ENCODE peak calls at places on chromosome X, in six cellular contexts. W, K, T, J, F and Q are unnamed samples. For H3K36me3, the result is how much of the 10 kb centered on the place peaks cover.

GRCh38 chrX:10755477-10756334 is 135.3 kb upstream of the MID1 start:
- DNase-seq in W (peak), K (peak), T (peak), J (no peak), F (no peak), Q (no peak)

GRCh38 chrX:68045008-68045577 is 388.2 kb downstream of the OPHN1 start:
- DNase-seq in W (no peak), K (no peak), T (peak), J (no peak), F (no peak), Q (no peak)

GRCh38 chrX:44305921-44306320 is 37.6 kb downstream of the EFHC2 start:
- DNase-seq in W (no peak), K (peak), T (no peak), J (no peak), F (no peak), Q (no peak)

GRCh38 chrX:152817082-152817744 is 13.3 kb downstream of the CETN2 start:
- DNase-seq in W (no peak), K (peak), T (peak), J (no peak), F (no peak), Q (no peak)

GRCh38 chrX:56764153-56764974 is 35.3 kb downstream of the NBDY start:
- DNase-seq in W (peak), K (peak), T (peak), J (peak), F (no peak), Q (peak)

GRCh38 chrX:72621619-72622485 is 49.2 kb upstream of the HDAC8 start:
- DNase-seq in W (no peak), K (no peak), T (peak), J (no peak), F (no peak), Q (no peak)

GRCh38 chrX:48924270-48924669 is 5.4 kb upstream of the PIM2 start:
- DNase-seq in W (no peak), K (no peak), T (no peak), J (no peak), F (no peak), Q (no peak)

GRCh38 chrX:9465380-9466114 is 689 bp downstream of the TBL1X start:
- DNase-seq in W (no peak), K (peak), T (peak), J (no peak), F (peak), Q (peak)

GRCh38 chrX:75156537-75156945 is 458 bp upstream of the ABCB7 start:
- DNase-seq in W (peak), K (peak), T (peak), J (no peak), F (no peak), Q (no peak)

GRCh38 chrX:118770133-118770760 is 42.8 kb downstream of the IL13RA1 start:
- DNase-seq in W (no peak), K (no peak), T (no peak), J (no peak), F (no peak), Q (no peak)

GRCh38 chrX:8067754-8068469 is 103.2 kb downstream of the VCX2 start:
- DNase-seq in W (no peak), K (peak), T (no peak), J (no peak), F (no peak), Q (no peak)

GRCh38 chrX:130916636-130917422 is 13.8 kb upstream of the ENOX2 start:
- DNase-seq in W (peak), K (peak), T (peak), J (no peak), F (peak), Q (no peak)

GRCh38 chrX:56790778-56791177 is 61.7 kb downstream of the NBDY start:
- DNase-seq in W (no peak), K (no peak), T (no peak), J (peak), F (no peak), Q (no peak)

GRCh38 chrX:24231169-24231568 is 81.6 kb downstream of the ZFX start:
- DNase-seq in W (peak), K (peak), T (peak), J (no peak), F (no peak), Q (peak)

GRCh38 chrX:24242649-24243556 is 71.0 kb downstream of the SUPT20HL2 start:
- DNase-seq in W (peak), K (peak), T (peak), J (peak), F (peak), Q (peak)

GRCh38 chrX:82585868-82586267 is 922.2 kb upstream of the POU3F4 start:
- DNase-seq in W (no peak), K (no peak), T (no peak), J (no peak), F (no peak), Q (no peak)

GRCh38 chrX:16185725-16186136 is 18.4 kb downstream of the MAGEB17 start:
- DNase-seq in W (no peak), K (no peak), T (peak), J (no peak), F (no peak), Q (no peak)

GRCh38 chrX:39595977-39596376 is 501.8 kb downstream of the BCOR start:
- DNase-seq in W (no peak), K (no peak), T (no peak), J (no peak), F (no peak), Q (no peak)

GRCh38 chrX:51893931-51894696 is 691 bp downstream of the MAGED1 start:
- DNase-seq in W (peak), K (peak), T (peak), J (no peak), F (no peak), Q (peak)

GRCh38 chrX:53440631-53441517 is 6.7 kb upstream of the HSD17B10 start:
- DNase-seq in W (peak), K (peak), T (peak), J (peak), F (peak), Q (peak)

GRCh38 chrX:124328765-124329164 is 3.7 kb upstream of the TEX13D start:
- DNase-seq in W (no peak), K (no peak), T (peak), J (no peak), F (no peak), Q (no peak)

GRCh38 chrX:38654302-38654701 is 93.0 kb downstream of the TSPAN7 start:
- DNase-seq in W (no peak), K (peak), T (peak), J (no peak), F (no peak), Q (no peak)

GRCh38 chrX:119189586-119189985 is 46.5 kb upstream of the PGRMC1 start:
- DNase-seq in W (peak), K (peak), T (peak), J (peak), F (peak), Q (peak)

GRCh38 chrX:68079961-68080360 is 353.3 kb downstream of the OPHN1 start:
- DNase-seq in W (no peak), K (no peak), T (peak), J (no peak), F (no peak), Q (no peak)

DNA sequence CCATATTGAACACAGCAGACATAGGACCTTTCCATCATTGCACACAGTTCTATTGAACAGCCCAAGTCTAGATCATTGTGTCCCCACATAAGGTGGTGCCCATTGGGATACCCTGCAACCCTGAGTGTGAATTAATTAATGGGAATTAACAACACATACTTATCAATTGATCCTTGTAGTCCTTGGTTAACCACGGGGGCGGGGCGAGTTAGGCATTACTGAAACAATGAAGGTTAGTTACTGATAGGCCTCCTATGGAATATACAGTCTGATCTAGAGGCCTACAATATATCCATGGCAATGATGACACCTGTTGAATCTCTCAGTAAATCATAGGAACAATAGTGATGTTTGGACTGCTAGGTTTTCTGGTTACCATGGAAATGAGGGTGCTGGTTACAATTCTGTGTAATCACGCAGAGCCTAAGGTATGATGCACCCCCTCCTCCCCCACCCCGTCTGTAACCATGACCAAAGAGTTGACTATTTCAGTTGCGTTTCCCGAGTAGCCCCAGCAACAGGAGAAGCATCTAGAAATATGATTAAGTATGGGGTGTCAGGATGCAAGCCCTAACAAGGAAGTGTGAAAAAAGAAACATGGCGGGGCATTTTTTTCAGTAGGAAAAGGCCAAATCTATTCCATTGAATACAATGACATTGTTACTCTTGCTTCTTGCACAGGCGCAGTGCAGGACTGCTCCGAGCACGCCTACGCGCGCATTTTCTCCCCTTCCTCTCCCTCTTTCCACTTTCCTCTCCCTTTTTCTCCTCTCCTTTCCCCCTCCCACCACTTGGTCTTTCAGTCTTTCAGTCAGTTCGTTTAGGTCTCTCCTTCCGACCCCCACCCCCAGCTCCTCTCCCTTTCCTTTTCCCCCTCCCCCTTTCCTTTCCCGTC is 674 bp upstream of the NONO start:
- DNase-seq in W (no peak), K (peak), T (peak), J (no peak), F (no peak), Q (no peak)
- H3K36me3 ChIP-seq in W (under half), K (under half), T (under half), J (under half), F (under half), Q (under half)

GRCh38 chrX:47632664-47633063 is 2.9 kb upstream of the CFP start:
- DNase-seq in W (no peak), K (no peak), T (no peak), J (no peak), F (no peak), Q (no peak)

GRCh38 chrX:47628980-47629379 is 750 bp downstream of the CFP start:
- DNase-seq in W (no peak), K (no peak), T (no peak), J (no peak), F (no peak), Q (no peak)

GRCh38 chrX:47625365-47625764 is 4.4 kb downstream of the CFP start:
- DNase-seq in W (no peak), K (no peak), T (no peak), J (no peak), F (no peak), Q (no peak)

GRCh38 chrX:47631676-47632075 is 1.9 kb upstream of the CFP start:
- DNase-seq in W (no peak), K (no peak), T (no peak), J (no peak), F (no peak), Q (no peak)

GRCh38 chrX:47629419-47630210 is at the start of gene CFP:
- DNase-seq in W (no peak), K (no peak), T (no peak), J (no peak), F (no peak), Q (no peak)
- H3K4me3 ChIP-seq in W (no peak), K (no peak), T (no peak), J (no peak), F (peak), Q (no peak)

GRCh38 chrX:13764765-13765164 is 30.2 kb downstream of the OFD1 start:
- DNase-seq in W (no peak), K (peak), T (no peak), J (no peak), F (no peak), Q (no peak)

GRCh38 chrX:13763489-13763888 is 28.9 kb downstream of the OFD1 start:
- DNase-seq in W (peak), K (no peak), T (no peak), J (peak), F (peak), Q (peak)

GRCh38 chrX:13762015-13762414 is 27.5 kb downstream of the OFD1 start:
- DNase-seq in W (no peak), K (no peak), T (no peak), J (no peak), F (no peak), Q (no peak)

GRCh38 chrX:13761606-13762005 is 27.1 kb downstream of the OFD1 start:
- DNase-seq in W (no peak), K (peak), T (no peak), J (no peak), F (no peak), Q (no peak)

GRCh38 chrX:13764284-13764683 is 29.7 kb downstream of the OFD1 start:
- DNase-seq in W (no peak), K (no peak), T (no peak), J (no peak), F (no peak), Q (no peak)
- H3K27ac ChIP-seq in W (peak), K (no peak), T (no peak), J (peak), F (peak), Q (peak)

GRCh38 chrX:144849141-144849540 is 398.2 kb upstream of the SPANXN1 start:
- DNase-seq in W (no peak), K (no peak), T (no peak), J (no peak), F (no peak), Q (no peak)
- H3K36me3 ChIP-seq in W (under half), K (under half), T (under half), J (under half), F (under half), Q (under half)

DNA sequence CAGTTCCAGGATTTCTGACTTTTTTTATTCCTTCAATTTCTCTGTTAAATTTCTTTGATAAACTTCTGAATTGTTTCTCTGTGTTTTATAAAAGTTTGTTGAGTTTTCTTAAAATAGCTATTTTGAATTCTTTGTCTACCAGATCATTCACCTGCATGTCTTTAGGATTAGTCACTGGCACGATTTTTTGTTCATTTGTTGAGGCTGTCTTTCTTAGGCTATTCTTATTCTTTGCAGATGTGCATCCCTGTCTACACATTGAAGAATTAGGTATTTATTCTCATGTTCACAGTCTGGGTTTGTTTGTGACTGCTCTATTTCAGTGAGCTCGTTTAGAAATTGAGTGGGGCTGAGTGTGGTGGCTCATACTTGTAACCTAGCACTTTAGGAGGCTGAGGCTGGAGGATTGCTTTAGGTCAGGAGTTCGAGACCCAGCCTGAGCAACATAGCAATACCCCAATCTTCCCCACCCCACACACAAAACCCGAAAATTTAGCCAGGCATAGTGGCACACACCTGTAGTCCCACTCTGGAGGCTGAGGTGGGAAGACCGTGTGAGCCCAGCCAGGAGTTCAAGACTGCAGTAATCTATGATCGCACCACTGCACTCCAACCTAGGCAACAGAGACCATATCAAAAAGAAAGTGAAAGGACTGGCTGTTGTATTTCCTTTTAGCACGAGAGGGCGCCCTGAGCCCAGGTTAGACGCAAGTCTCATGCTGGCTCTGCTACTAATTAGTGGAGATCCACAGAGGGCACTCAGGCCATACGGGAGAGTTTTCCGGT is 42.0 kb downstream of the F8 start:
- DNase-seq in W (peak), K (peak), T (peak), J (peak), F (peak), Q (peak)
- H3K4me3 ChIP-seq in W (peak), K (peak), T (peak), J (peak), F (peak), Q (peak)

DNA sequence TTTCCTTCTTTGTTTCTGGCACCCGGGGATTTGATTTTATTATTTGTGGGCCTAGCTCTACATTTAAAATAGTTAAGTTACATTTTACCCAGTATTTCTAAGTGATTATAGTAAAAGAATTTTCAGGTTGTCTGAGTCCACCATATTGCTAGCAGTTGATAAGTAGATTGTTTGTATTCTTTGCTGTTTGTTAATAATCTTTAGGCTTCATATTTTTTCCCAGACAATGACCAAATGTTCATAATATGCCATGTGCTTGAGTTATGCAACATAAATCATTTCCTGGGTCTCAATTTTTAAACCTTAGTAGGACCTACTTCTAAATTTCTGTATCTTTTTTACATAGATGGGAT is 127.3 kb downstream of the PHKA2 start:
- DNase-seq in W (no peak), K (no peak), T (no peak), J (no peak), F (no peak), Q (no peak)
- H3K27ac ChIP-seq in W (no peak), K (peak), T (no peak), J (no peak), F (no peak), Q (no peak)

DNA sequence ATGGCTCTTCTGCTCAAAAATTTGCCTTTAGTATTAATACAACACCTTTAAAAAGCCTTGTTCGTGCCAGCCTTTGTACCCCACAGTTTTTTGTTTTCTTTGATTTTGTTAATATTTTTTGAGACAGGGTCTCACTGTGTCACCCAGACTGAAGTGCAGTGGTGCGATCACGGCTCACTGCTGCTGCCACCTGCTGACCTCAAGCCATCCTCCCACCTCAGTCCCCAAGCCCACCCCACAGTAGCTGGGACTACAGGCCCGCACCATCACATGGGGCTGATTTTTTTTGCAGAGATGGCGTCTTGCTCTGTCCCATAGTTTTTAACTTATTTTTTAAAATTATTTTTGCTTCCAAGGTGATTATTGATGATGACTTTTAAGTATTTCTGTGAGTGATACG is 134.0 kb downstream of the HTR2C start:
- DNase-seq in W (no peak), K (peak), T (no peak), J (no peak), F (no peak), Q (no peak)
- H3K36me3 ChIP-seq in W (under half), K (under half), T (under half), J (under half), F (under half), Q (under half)

GRCh38 chrX:70268034-70268433 is at the start of gene ARR3:
- DNase-seq in W (no peak), K (no peak), T (no peak), J (no peak), F (no peak), Q (no peak)
- H3K4me3 ChIP-seq in W (no peak), K (no peak), T (no peak), J (no peak), F (no peak), Q (no peak)

DNA sequence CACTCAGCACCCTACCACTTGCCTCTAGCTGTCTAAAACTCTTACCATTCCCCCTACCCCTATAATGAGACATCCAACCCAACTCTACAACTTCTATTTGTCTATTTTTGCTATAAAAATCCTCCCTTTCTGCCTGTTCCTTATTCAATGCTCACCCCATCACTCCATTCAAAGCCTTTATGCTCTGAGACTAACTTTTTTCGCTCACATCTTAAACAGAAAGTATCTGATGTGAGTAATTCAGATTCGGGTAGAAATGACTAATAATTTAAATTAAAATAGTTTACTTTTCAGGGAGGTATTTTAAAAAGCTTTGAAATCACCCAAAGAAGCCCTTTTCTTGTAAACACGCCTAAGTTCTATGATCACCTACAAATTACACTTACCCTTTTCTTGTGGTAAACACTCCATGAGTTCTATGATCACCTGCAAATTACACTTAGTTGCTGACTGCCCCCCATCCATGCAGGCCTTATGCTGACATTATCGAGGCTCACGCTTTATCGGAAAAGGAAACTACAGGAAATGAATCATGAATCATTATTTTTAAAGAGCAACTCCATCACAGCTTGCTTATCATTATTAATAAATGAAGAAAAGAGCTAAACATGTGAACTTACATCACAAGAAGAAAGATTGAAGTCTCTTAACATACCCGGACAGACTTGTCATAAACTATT is 168.7 kb upstream of the PPP1R2C start:
- DNase-seq in W (no peak), K (no peak), T (no peak), J (no peak), F (no peak), Q (no peak)
- H3K27ac ChIP-seq in W (no peak), K (no peak), T (no peak), J (no peak), F (no peak), Q (no peak)